ENCODE peak calls at places on chromosomes 5 and 9, in seven cellular contexts. J, X, M, B, T, W and C are unnamed samples.

GRCh38 chr5:14258840-14259239 is 115.7 kb downstream of the TRIO start:
- DNase-seq in J (no peak), X (peak; percentile 72), M (no peak), B (no peak), T (no peak), W (no peak), C (peak; percentile 56)

GRCh38 chr9:121082075-121082474 is 7.3 kb downstream of the CNTRL start:
- DNase-seq in J (no peak), X (no peak), M (no peak), B (no peak), T (no peak), W (no peak), C (no peak)

GRCh38 chr5:95284512-95285405 is at the start of gene MCTP1:
- DNase-seq in J (no peak), X (peak; percentile 77), M (peak; percentile 64), B (peak; percentile 8), T (peak; percentile 39), W (peak; percentile 40), C (peak; percentile 24)

GRCh38 chr9:129322641-129323375 is 144.7 kb upstream of the IER5L start:
- DNase-seq in J (no peak), X (no peak), M (no peak), B (no peak), T (no peak), W (no peak), C (no peak)

GRCh38 chr9:10005206-10005605 is 607.6 kb downstream of the PTPRD start:
- DNase-seq in J (no peak), X (no peak), M (no peak), B (no peak), T (no peak), W (no peak), C (no peak)

GRCh38 chr5:14305045-14305444 is 161.9 kb downstream of the TRIO start:
- DNase-seq in J (no peak), X (no peak), M (no peak), B (no peak), T (no peak), W (no peak), C (no peak)

GRCh38 chr9:33633621-33634020 is 109.6 kb downstream of the ANKRD18B start:
- DNase-seq in J (no peak), X (no peak), M (no peak), B (no peak), T (no peak), W (no peak), C (no peak)

GRCh38 chr9:89661391-89661949 is 56.7 kb downstream of the GADD45G start:
- DNase-seq in J (no peak), X (no peak), M (peak; percentile 65), B (no peak), T (no peak), W (no peak), C (no peak)

GRCh38 chr5:152642880-152643279 is 237.8 kb upstream of the NMUR2 start:
- DNase-seq in J (no peak), X (no peak), M (no peak), B (no peak), T (no peak), W (no peak), C (no peak)

GRCh38 chr9:120619751-120620655 is 40.0 kb upstream of the CDK5RAP2 start:
- DNase-seq in J (peak; percentile 40), X (peak; percentile 74), M (no peak), B (peak; percentile 46), T (peak; percentile 60), W (peak; percentile 65), C (peak; percentile 5)

GRCh38 chr9:74570879-74571512 is 73.9 kb downstream of the RORB start:
- DNase-seq in J (no peak), X (peak; percentile 21), M (no peak), B (peak; percentile 8), T (peak; percentile 31), W (peak; percentile 13), C (no peak)

GRCh38 chr5:135207866-135208265 is 173.8 kb upstream of the PITX1 start:
- DNase-seq in J (no peak), X (no peak), M (no peak), B (no peak), T (no peak), W (no peak), C (no peak)

GRCh38 chr5:22058620-22059019 is 794.5 kb downstream of the CDH12 start:
- DNase-seq in J (no peak), X (no peak), M (no peak), B (no peak), T (no peak), W (no peak), C (no peak)

GRCh38 chr5:181189363-181189961 is 15.5 kb downstream of the TRIM7 start:
- DNase-seq in J (peak; percentile 58), X (peak; percentile 52), M (no peak), B (no peak), T (no peak), W (peak; percentile 49), C (no peak)

GRCh38 chr5:139652788-139653241 is 4.7 kb downstream of the CXXC5 start:
- DNase-seq in J (no peak), X (no peak), M (peak; percentile 63), B (no peak), T (no peak), W (no peak), C (no peak)

GRCh38 chr5:104643320-104643719 is 1080.7 kb upstream of the NUDT12 start:
- DNase-seq in J (no peak), X (no peak), M (no peak), B (no peak), T (no peak), W (no peak), C (no peak)

GRCh38 chr5:1294839-1295649 is at the start of gene TERT:
- DNase-seq in J (peak; percentile 85), X (peak; percentile 78), M (peak; percentile 51), B (no peak), T (peak; percentile 46), W (no peak), C (peak; percentile 87)

GRCh38 chr9:35910613-35911488 is 1.6 kb downstream of the SPAAR start:
- DNase-seq in J (peak; percentile 30), X (peak; percentile 46), M (no peak), B (no peak), T (peak; percentile 41), W (no peak), C (no peak)

GRCh38 chr9:76664120-76664519 is 100.1 kb upstream of the PCA3 start:
- DNase-seq in J (no peak), X (no peak), M (no peak), B (no peak), T (no peak), W (no peak), C (no peak)

GRCh38 chr5:149932445-149933350 is 11.9 kb downstream of the PDE6A start:
- DNase-seq in J (no peak), X (peak; percentile 47), M (no peak), B (no peak), T (no peak), W (no peak), C (no peak)

GRCh38 chr5:77224672-77225355 is 14.3 kb downstream of the PDE8B start:
- DNase-seq in J (no peak), X (no peak), M (no peak), B (no peak), T (no peak), W (no peak), C (no peak)

GRCh38 chr5:36679609-36680008 is 73.2 kb downstream of the SLC1A3 start:
- DNase-seq in J (no peak), X (no peak), M (no peak), B (no peak), T (no peak), W (no peak), C (no peak)

GRCh38 chr5:53246042-53246836 is 136.7 kb upstream of the MOCS2 start:
- DNase-seq in J (no peak), X (no peak), M (no peak), B (no peak), T (no peak), W (no peak), C (no peak)

GRCh38 chr9:94912700-94913249 is 186.3 kb downstream of the AOPEP start:
- DNase-seq in J (no peak), X (peak; percentile 27), M (no peak), B (no peak), T (no peak), W (no peak), C (no peak)

GRCh38 chr9:72309366-72310133 is 55.5 kb downstream of the ZFAND5 start:
- DNase-seq in J (no peak), X (no peak), M (no peak), B (no peak), T (no peak), W (no peak), C (no peak)

GRCh38 chr9:8800196-8800595 is 1000.6 kb upstream of the DMAC1 start:
- DNase-seq in J (no peak), X (no peak), M (no peak), B (no peak), T (no peak), W (no peak), C (no peak)

GRCh38 chr5:150621301-150621700 is 19.2 kb upstream of the SYNPO start:
- DNase-seq in J (no peak), X (no peak), M (no peak), B (no peak), T (no peak), W (no peak), C (no peak)

GRCh38 chr9:17081814-17082213 is 53.0 kb upstream of the CNTLN start:
- DNase-seq in J (no peak), X (no peak), M (no peak), B (no peak), T (no peak), W (no peak), C (no peak)

GRCh38 chr9:108443741-108444140 is 412.0 kb downstream of the ACTL7B start:
- DNase-seq in J (no peak), X (no peak), M (no peak), B (no peak), T (no peak), W (no peak), C (no peak)

GRCh38 chr5:107219993-107220392 is 450.7 kb downstream of the EFNA5 start:
- DNase-seq in J (no peak), X (no peak), M (no peak), B (no peak), T (no peak), W (no peak), C (no peak)

GRCh38 chr5:107743357-107744000 is 72.7 kb upstream of the EFNA5 start:
- DNase-seq in J (no peak), X (no peak), M (no peak), B (no peak), T (no peak), W (no peak), C (no peak)

GRCh38 chr5:83000448-83000847 is 76.7 kb downstream of the TMEM167A start:
- DNase-seq in J (no peak), X (no peak), M (no peak), B (no peak), T (no peak), W (no peak), C (no peak)

GRCh38 chr5:18305288-18305899 is 671.1 kb downstream of the TAF11L14 start:
- DNase-seq in J (no peak), X (peak; percentile 57), M (no peak), B (no peak), T (peak; percentile 40), W (peak; percentile 35), C (no peak)

GRCh38 chr5:159003045-159004030 is 96.4 kb downstream of the EBF1 start:
- DNase-seq in J (no peak), X (no peak), M (no peak), B (no peak), T (no peak), W (no peak), C (no peak)

GRCh38 chr9:120648581-120648980 is 65.7 kb downstream of the MEGF9 start:
- DNase-seq in J (no peak), X (no peak), M (no peak), B (no peak), T (no peak), W (no peak), C (no peak)

GRCh38 chr5:121029536-121030245 is 565.6 kb downstream of the PRR16 start:
- DNase-seq in J (no peak), X (no peak), M (no peak), B (no peak), T (no peak), W (no peak), C (no peak)